ENCODE peak calls at places on chromosomes 16 and 17, in four cellular contexts. P is left ventricle myocardium inferior, V is stomach, M is GM06990. C is an unnamed sample.

GRCh38 chr17:80453980-80454556 is 22.3 kb downstream of the NPTX1 start:
- DNase-seq in P (no peak), V (no peak), M (no peak), C (no peak)

GRCh38 chr17:83069931-83070374 is 9.5 kb upstream of the METRNL start:
- DNase-seq in P (no peak), V (no peak), M (no peak), C (no peak)

GRCh38 chr17:16442594-16443389 is 27.4 kb downstream of the TRPV2 start:
- DNase-seq in P (no peak), V (no peak), M (no peak), C (no peak)

GRCh38 chr16:21326459-21326858 is 48.4 kb upstream of the CRYM start:
- DNase-seq in P (no peak), V (no peak), M (no peak), C (no peak)

GRCh38 chr17:57463103-57463885 is 207.0 kb downstream of the MSI2 start:
- DNase-seq in P (no peak), V (no peak), M (peak), C (peak)

GRCh38 chr17:8470447-8471047 is 34.9 kb downstream of the NDEL1 start:
- DNase-seq in P (peak), V (no peak), M (no peak), C (no peak)

GRCh38 chr16:88387941-88388627 is 5.3 kb downstream of the ZNF469 start:
- DNase-seq in P (peak), V (peak), M (no peak), C (no peak)

GRCh38 chr17:35245196-35245486 is 2.3 kb downstream of the SLFN5 start:
- DNase-seq in P (no peak), V (no peak), M (no peak), C (no peak)

GRCh38 chr17:4127555-4127954 is 15.3 kb downstream of the ZZEF1 start:
- DNase-seq in P (no peak), V (no peak), M (no peak), C (no peak)

GRCh38 chr17:38379448-38379847 is 27.8 kb downstream of the SOCS7 start:
- DNase-seq in P (no peak), V (no peak), M (no peak), C (no peak)

GRCh38 chr17:78529251-78529650 is 47.9 kb downstream of the DNAH17 start:
- DNase-seq in P (no peak), V (no peak), M (no peak), C (no peak)

GRCh38 chr16:29675811-29676643 is 3.0 kb upstream of the QPRT start:
- DNase-seq in P (no peak), V (no peak), M (no peak), C (no peak)

GRCh38 chr16:55628306-55628968 is 27.4 kb upstream of the SLC6A2 start:
- DNase-seq in P (no peak), V (no peak), M (no peak), C (no peak)

GRCh38 chr17:5705081-5705875 is 121.0 kb upstream of the NLRP1 start:
- DNase-seq in P (no peak), V (no peak), M (no peak), C (no peak)

GRCh38 chr17:5708344-5708743 is 124.0 kb upstream of the NLRP1 start:
- DNase-seq in P (no peak), V (no peak), M (no peak), C (no peak)

GRCh38 chr17:5707482-5707881 is 123.2 kb upstream of the NLRP1 start:
- DNase-seq in P (no peak), V (no peak), M (no peak), C (no peak)

GRCh38 chr17:5705876-5706420 is 121.6 kb upstream of the NLRP1 start:
- DNase-seq in P (no peak), V (no peak), M (no peak), C (no peak)

DNA sequence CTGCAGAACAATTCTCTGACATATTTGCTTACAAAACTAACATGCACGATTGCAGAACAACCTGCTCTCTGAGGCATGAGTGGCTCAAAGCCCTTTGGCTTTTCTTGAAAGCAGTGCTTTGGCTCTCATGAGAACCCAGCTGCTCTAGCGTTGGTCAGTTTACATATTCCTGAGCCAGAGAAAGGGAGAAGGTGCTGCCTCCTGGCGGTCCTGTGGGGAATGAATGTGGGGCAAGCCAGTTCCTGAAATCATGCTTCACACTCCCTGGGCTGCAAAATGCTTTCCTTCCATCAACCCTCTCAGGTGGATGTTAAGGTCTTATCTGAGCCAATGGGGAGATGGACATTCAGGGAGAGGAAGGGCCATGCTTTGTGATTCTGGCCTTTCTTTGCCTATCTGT is 122.5 kb upstream of the NLRP1 start:
- DNase-seq in P (peak), V (peak), M (peak), C (peak)
- TF ChIP-seq CTCF in P (peak), V (no peak), M (peak), C (peak)

GRCh38 chr16:2156025-2156848 is 655 bp downstream of the TRAF7 start:
- DNase-seq in P (no peak), V (no peak), M (no peak), C (no peak)

GRCh38 chr16:2157480-2158261 is 2.1 kb downstream of the TRAF7 start:
- DNase-seq in P (no peak), V (peak), M (no peak), C (no peak)

GRCh38 chr16:2156849-2157224 is 1.3 kb downstream of the TRAF7 start:
- DNase-seq in P (no peak), V (no peak), M (no peak), C (no peak)

GRCh38 chr16:2159052-2159838 is 3.7 kb downstream of the TRAF7 start:
- DNase-seq in P (no peak), V (peak), M (no peak), C (no peak)

DNA sequence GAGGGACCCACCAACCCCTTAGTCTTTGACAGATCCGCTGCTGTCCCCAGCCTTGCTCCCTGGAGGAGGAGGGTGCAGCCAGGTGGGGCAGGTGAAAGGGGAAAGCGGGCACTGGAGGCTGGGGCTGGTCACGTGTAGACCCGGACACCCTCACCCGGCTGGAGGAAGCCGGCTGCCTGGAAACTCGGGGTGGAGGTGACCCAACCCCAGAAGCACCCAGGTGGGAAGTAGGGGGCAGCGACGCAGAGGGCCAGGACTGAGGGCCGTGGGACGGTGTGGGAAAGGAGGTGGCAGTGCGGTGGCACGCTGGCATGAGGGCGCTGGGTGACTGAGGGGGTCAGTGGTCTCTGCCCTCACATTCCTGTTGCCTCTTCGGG is 2.7 kb downstream of the TRAF7 start:
- DNase-seq in P (no peak), V (no peak), M (no peak), C (no peak)
- H3K4me3 ChIP-seq in P (no peak), V (peak), M (peak), C (no peak)

GRCh38 chr17:68346448-68346847 is 55.2 kb downstream of the ARSG start:
- DNase-seq in P (peak), V (peak), M (peak), C (peak)
- TF ChIP-seq CTCF in P (no peak), V (no peak), M (no peak), C (no peak)

GRCh38 chr16:73601911-73602310 is 554.0 kb upstream of the ZFHX3 start:
- DNase-seq in P (no peak), V (no peak), M (peak), C (peak)
- H3K4me3 ChIP-seq in P (no peak), V (no peak), M (no peak), C (peak)

DNA sequence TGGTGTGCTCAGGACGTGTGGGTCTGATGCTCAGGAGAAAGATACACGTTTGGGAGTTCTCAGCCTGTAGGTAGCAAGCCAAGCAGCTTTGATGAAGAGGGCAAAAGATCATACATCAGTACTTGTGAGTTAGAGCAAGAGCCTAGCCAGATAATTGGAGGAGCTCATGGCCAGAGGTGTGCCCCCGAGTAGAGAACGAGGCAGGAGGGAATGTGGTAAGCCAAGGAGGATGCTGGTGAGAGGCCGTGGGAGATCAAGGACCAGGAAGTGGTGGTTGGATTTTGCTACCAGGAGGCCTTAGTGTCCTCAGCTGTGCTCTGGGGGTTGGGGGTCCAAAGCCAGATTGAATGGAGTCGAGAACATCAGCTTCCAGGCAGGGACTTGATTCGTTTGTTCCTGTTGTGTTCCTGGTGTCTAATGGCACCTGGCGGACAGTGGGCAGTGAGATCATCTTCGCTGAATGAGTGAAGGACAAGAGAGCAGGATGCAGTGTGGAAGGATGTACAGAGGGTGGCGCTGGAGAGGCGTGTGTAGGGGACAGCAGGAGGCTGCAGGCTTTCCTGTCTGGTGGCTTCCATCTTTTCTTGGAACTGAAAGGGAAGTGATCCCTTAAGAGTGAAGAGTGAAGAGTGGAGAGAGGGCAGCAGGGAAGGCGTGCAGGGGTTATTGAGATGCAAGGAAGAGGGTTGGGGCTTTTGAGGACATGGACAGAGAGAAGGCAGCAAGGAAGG is 11.6 kb downstream of the FBXL19 start:
- DNase-seq in P (no peak), V (peak), M (no peak), C (no peak)
- TF ChIP-seq CTCF in P (peak), V (no peak), M (peak), C (peak)